ENCODE peak calls at places on chromosomes 16 and 17, in nine cellular contexts. One of them, this sample, is unnamed.

GRCh38 chr16:64428463-64428862 is 693.4 kb downstream of the CDH11 start:
- DNase-seq in upper lobe of right lung: no peak
- DNase-seq in iPS DF 6.9: no peak
- DNase-seq in IMR-90: peak
- DNase-seq in cardiac fibroblast: peak
- DNase-seq in neural progenitor cell: no peak
- DNase-seq in effector memory CD4-positive, alpha-beta T cell: no peak
- DNase-seq in mammary epithelial cell: peak
- DNase-seq in HL-60: no peak
- DNase-seq in this sample: no peak

GRCh38 chr16:23420011-23420410 is 33.0 kb downstream of the COG7 start:
- DNase-seq in upper lobe of right lung: no peak
- DNase-seq in iPS DF 6.9: no peak
- DNase-seq in IMR-90: peak
- DNase-seq in cardiac fibroblast: peak
- DNase-seq in neural progenitor cell: no peak
- DNase-seq in effector memory CD4-positive, alpha-beta T cell: no peak
- DNase-seq in mammary epithelial cell: no peak
- DNase-seq in HL-60: no peak
- DNase-seq in this sample: no peak

GRCh38 chr17:8939496-8940334 is 25.8 kb downstream of the PIK3R5 start:
- DNase-seq in upper lobe of right lung: no peak
- DNase-seq in iPS DF 6.9: no peak
- DNase-seq in IMR-90: no peak
- DNase-seq in cardiac fibroblast: no peak
- DNase-seq in neural progenitor cell: no peak
- DNase-seq in effector memory CD4-positive, alpha-beta T cell: no peak
- DNase-seq in mammary epithelial cell: no peak
- DNase-seq in HL-60: no peak
- DNase-seq in this sample: peak

GRCh38 chr17:28951991-28952975 is 965 bp upstream of the PHF12 start:
- DNase-seq in upper lobe of right lung: peak
- DNase-seq in iPS DF 6.9: peak
- DNase-seq in IMR-90: peak
- DNase-seq in cardiac fibroblast: peak
- DNase-seq in neural progenitor cell: peak
- DNase-seq in effector memory CD4-positive, alpha-beta T cell: peak
- DNase-seq in mammary epithelial cell: peak
- DNase-seq in HL-60: peak
- DNase-seq in this sample: peak

GRCh38 chr17:3529817-3530741 is 27.5 kb downstream of the TRPV3 start:
- DNase-seq in upper lobe of right lung: peak
- DNase-seq in iPS DF 6.9: no peak
- DNase-seq in IMR-90: no peak
- DNase-seq in cardiac fibroblast: peak
- DNase-seq in neural progenitor cell: peak
- DNase-seq in effector memory CD4-positive, alpha-beta T cell: no peak
- DNase-seq in mammary epithelial cell: no peak
- DNase-seq in HL-60: no peak
- DNase-seq in this sample: peak

GRCh38 chr16:49857423-49858181 is 1.7 kb upstream of the ZNF423 start:
- DNase-seq in upper lobe of right lung: peak
- DNase-seq in iPS DF 6.9: no peak
- DNase-seq in IMR-90: peak
- DNase-seq in cardiac fibroblast: peak
- DNase-seq in neural progenitor cell: peak
- DNase-seq in effector memory CD4-positive, alpha-beta T cell: peak
- DNase-seq in mammary epithelial cell: peak
- DNase-seq in HL-60: peak
- DNase-seq in this sample: peak

GRCh38 chr17:19248149-19248922 is 11.2 kb downstream of the EPN2 start:
- DNase-seq in upper lobe of right lung: no peak
- DNase-seq in iPS DF 6.9: no peak
- DNase-seq in IMR-90: no peak
- DNase-seq in cardiac fibroblast: no peak
- DNase-seq in neural progenitor cell: no peak
- DNase-seq in effector memory CD4-positive, alpha-beta T cell: no peak
- DNase-seq in mammary epithelial cell: peak
- DNase-seq in HL-60: no peak
- DNase-seq in this sample: no peak

GRCh38 chr17:73546770-73547345 is 97.4 kb downstream of the SDK2 start:
- DNase-seq in upper lobe of right lung: peak
- DNase-seq in iPS DF 6.9: peak
- DNase-seq in IMR-90: no peak
- DNase-seq in cardiac fibroblast: peak
- DNase-seq in neural progenitor cell: peak
- DNase-seq in effector memory CD4-positive, alpha-beta T cell: no peak
- DNase-seq in mammary epithelial cell: peak
- DNase-seq in HL-60: peak
- DNase-seq in this sample: peak

GRCh38 chr17:47694818-47695663 is 1.1 kb downstream of the TBKBP1 start:
- DNase-seq in upper lobe of right lung: peak
- DNase-seq in iPS DF 6.9: no peak
- DNase-seq in IMR-90: peak
- DNase-seq in cardiac fibroblast: peak
- DNase-seq in neural progenitor cell: peak
- DNase-seq in effector memory CD4-positive, alpha-beta T cell: no peak
- DNase-seq in mammary epithelial cell: no peak
- DNase-seq in HL-60: peak
- DNase-seq in this sample: peak

GRCh38 chr17:2386400-2387085 is 14.3 kb downstream of the MNT start:
- DNase-seq in upper lobe of right lung: no peak
- DNase-seq in iPS DF 6.9: no peak
- DNase-seq in IMR-90: no peak
- DNase-seq in cardiac fibroblast: no peak
- DNase-seq in neural progenitor cell: no peak
- DNase-seq in effector memory CD4-positive, alpha-beta T cell: no peak
- DNase-seq in mammary epithelial cell: no peak
- DNase-seq in HL-60: no peak
- DNase-seq in this sample: no peak

GRCh38 chr17:29043539-29044165 is 711 bp downstream of the PIPOX start:
- DNase-seq in upper lobe of right lung: no peak
- DNase-seq in iPS DF 6.9: no peak
- DNase-seq in IMR-90: no peak
- DNase-seq in cardiac fibroblast: no peak
- DNase-seq in neural progenitor cell: no peak
- DNase-seq in effector memory CD4-positive, alpha-beta T cell: no peak
- DNase-seq in mammary epithelial cell: no peak
- DNase-seq in HL-60: peak
- DNase-seq in this sample: no peak

GRCh38 chr17:74815671-74816370 is 39.7 kb upstream of the NAT9 start:
- DNase-seq in upper lobe of right lung: no peak
- DNase-seq in iPS DF 6.9: no peak
- DNase-seq in IMR-90: no peak
- DNase-seq in cardiac fibroblast: no peak
- DNase-seq in neural progenitor cell: peak
- DNase-seq in effector memory CD4-positive, alpha-beta T cell: no peak
- DNase-seq in mammary epithelial cell: no peak
- DNase-seq in HL-60: no peak
- DNase-seq in this sample: peak

GRCh38 chr17:65013613-65014391 is 42.7 kb downstream of the GNA13 start:
- DNase-seq in upper lobe of right lung: no peak
- DNase-seq in iPS DF 6.9: no peak
- DNase-seq in IMR-90: peak
- DNase-seq in cardiac fibroblast: peak
- DNase-seq in neural progenitor cell: no peak
- DNase-seq in effector memory CD4-positive, alpha-beta T cell: no peak
- DNase-seq in mammary epithelial cell: peak
- DNase-seq in HL-60: peak
- DNase-seq in this sample: no peak

GRCh38 chr17:41339571-41340169 is 11.0 kb downstream of the KRT33A start:
- DNase-seq in upper lobe of right lung: no peak
- DNase-seq in iPS DF 6.9: no peak
- DNase-seq in IMR-90: no peak
- DNase-seq in cardiac fibroblast: no peak
- DNase-seq in neural progenitor cell: no peak
- DNase-seq in effector memory CD4-positive, alpha-beta T cell: no peak
- DNase-seq in mammary epithelial cell: no peak
- DNase-seq in HL-60: no peak
- DNase-seq in this sample: no peak
- H3K4me3 ChIP-seq in upper lobe of right lung: no peak
- H3K4me3 ChIP-seq in iPS DF 6.9: no peak
- H3K4me3 ChIP-seq in IMR-90: no peak
- H3K4me3 ChIP-seq in cardiac fibroblast: no peak
- H3K4me3 ChIP-seq in neural progenitor cell: no peak
- H3K4me3 ChIP-seq in effector memory CD4-positive, alpha-beta T cell: no peak
- H3K4me3 ChIP-seq in mammary epithelial cell: no peak
- H3K4me3 ChIP-seq in HL-60: no peak
- H3K4me3 ChIP-seq in this sample: no peak

DNA sequence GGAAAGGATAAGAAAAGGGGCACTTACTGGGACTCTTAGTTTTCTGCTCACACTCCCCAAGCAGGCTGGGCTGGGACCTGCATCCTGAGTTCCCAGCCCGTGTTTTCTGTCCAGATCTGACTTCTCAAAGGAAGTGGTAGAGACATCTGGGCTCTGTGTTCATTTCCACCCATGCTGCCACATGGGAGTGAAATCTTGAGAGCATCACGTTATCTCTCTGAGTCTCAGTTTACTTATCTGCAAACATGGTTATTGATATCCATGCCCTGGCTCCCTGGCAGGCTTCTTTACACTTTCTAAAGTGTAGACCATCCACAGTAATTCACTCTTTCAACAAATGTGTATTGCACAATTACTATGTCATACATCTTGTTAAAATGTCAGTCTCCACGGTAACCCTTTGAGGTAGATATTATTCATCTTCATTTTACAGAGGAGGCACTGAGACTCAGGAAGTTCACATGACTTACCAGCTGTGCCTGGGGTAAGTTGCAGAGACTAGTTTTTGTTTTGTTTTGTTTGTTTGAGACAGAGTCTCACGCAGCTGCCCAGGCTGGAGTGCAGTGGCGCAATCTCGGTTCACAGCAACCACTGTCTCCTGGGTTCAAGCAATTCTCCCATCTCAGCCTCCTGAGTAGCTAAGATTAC is 3.4 kb downstream of the ZNF688 start:
- DNase-seq in upper lobe of right lung: no peak
- DNase-seq in iPS DF 6.9: no peak
- DNase-seq in IMR-90: peak
- DNase-seq in cardiac fibroblast: peak
- DNase-seq in neural progenitor cell: no peak
- DNase-seq in effector memory CD4-positive, alpha-beta T cell: no peak
- DNase-seq in mammary epithelial cell: peak
- DNase-seq in HL-60: peak
- DNase-seq in this sample: no peak
- H3K4me3 ChIP-seq in upper lobe of right lung: no peak
- H3K4me3 ChIP-seq in iPS DF 6.9: no peak
- H3K4me3 ChIP-seq in IMR-90: no peak
- H3K4me3 ChIP-seq in cardiac fibroblast: no peak
- H3K4me3 ChIP-seq in neural progenitor cell: no peak
- H3K4me3 ChIP-seq in effector memory CD4-positive, alpha-beta T cell: no peak
- H3K4me3 ChIP-seq in mammary epithelial cell: no peak
- H3K4me3 ChIP-seq in HL-60: no peak
- H3K4me3 ChIP-seq in this sample: no peak

DNA sequence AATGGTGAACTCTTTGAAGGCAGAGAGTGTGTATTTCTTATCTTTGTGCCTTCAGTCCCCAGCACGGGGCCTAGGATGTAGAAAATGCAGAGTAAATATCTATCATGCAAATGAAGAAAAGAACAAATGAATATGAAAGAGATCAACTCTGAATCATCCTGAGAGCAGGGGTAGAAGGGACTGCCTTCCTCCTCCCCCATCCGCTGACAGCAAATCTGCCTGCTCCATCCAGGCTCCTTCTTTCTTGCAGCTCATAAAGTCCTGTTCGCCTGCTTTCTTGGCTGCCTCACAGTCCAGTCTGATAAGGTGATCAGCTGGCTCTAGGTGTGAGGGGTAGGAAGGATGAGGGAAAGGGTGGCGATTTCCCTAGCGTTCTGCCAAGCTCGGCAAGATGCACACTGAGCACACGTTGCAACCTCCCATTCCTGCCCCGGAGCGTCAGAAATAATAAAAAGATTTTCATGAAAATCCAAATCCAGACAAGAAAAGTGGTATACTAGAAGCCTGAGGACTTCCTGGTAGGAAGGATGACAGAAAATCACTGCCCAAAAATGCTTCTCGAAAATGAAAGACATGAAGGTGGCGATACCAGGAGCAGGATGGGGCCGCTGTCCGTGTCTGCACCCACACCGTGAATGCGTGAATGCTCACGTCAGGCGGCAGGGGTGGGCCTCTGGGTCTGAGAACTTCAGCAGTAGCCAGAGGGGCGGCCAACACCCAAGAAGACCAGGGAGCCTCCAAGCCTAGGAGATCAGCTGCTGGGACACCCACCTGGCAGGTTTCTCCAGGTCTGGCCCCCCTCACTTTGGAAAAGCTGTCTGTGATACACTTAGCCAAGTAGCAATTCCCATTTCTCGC is 67.1 kb downstream of the VPS53 start:
- DNase-seq in upper lobe of right lung: no peak
- DNase-seq in iPS DF 6.9: no peak
- DNase-seq in IMR-90: no peak
- DNase-seq in cardiac fibroblast: no peak
- DNase-seq in neural progenitor cell: no peak
- DNase-seq in effector memory CD4-positive, alpha-beta T cell: no peak
- DNase-seq in mammary epithelial cell: no peak
- DNase-seq in HL-60: no peak
- DNase-seq in this sample: no peak
- H3K4me3 ChIP-seq in upper lobe of right lung: no peak
- H3K4me3 ChIP-seq in iPS DF 6.9: no peak
- H3K4me3 ChIP-seq in IMR-90: no peak
- H3K4me3 ChIP-seq in cardiac fibroblast: no peak
- H3K4me3 ChIP-seq in neural progenitor cell: no peak
- H3K4me3 ChIP-seq in effector memory CD4-positive, alpha-beta T cell: no peak
- H3K4me3 ChIP-seq in mammary epithelial cell: no peak
- H3K4me3 ChIP-seq in HL-60: no peak
- H3K4me3 ChIP-seq in this sample: no peak

GRCh38 chr16:78126662-78127061 is 27.2 kb downstream of the WWOX start:
- DNase-seq in upper lobe of right lung: no peak
- DNase-seq in iPS DF 6.9: no peak
- DNase-seq in IMR-90: no peak
- DNase-seq in cardiac fibroblast: no peak
- DNase-seq in neural progenitor cell: no peak
- DNase-seq in effector memory CD4-positive, alpha-beta T cell: no peak
- DNase-seq in mammary epithelial cell: no peak
- DNase-seq in HL-60: no peak
- DNase-seq in this sample: no peak
- H3K4me3 ChIP-seq in upper lobe of right lung: no peak
- H3K4me3 ChIP-seq in iPS DF 6.9: no peak
- H3K4me3 ChIP-seq in IMR-90: no peak
- H3K4me3 ChIP-seq in cardiac fibroblast: no peak
- H3K4me3 ChIP-seq in neural progenitor cell: no peak
- H3K4me3 ChIP-seq in effector memory CD4-positive, alpha-beta T cell: no peak
- H3K4me3 ChIP-seq in mammary epithelial cell: no peak
- H3K4me3 ChIP-seq in HL-60: no peak
- H3K4me3 ChIP-seq in this sample: no peak

GRCh38 chr16:85578599-85578948 is 34.5 kb upstream of the GSE1 start:
- DNase-seq in upper lobe of right lung: no peak
- DNase-seq in iPS DF 6.9: no peak
- DNase-seq in IMR-90: no peak
- DNase-seq in cardiac fibroblast: no peak
- DNase-seq in neural progenitor cell: peak
- DNase-seq in effector memory CD4-positive, alpha-beta T cell: no peak
- DNase-seq in mammary epithelial cell: no peak
- DNase-seq in HL-60: no peak
- DNase-seq in this sample: peak
- H3K4me3 ChIP-seq in upper lobe of right lung: no peak
- H3K4me3 ChIP-seq in iPS DF 6.9: no peak
- H3K4me3 ChIP-seq in IMR-90: no peak
- H3K4me3 ChIP-seq in cardiac fibroblast: no peak
- H3K4me3 ChIP-seq in neural progenitor cell: no peak
- H3K4me3 ChIP-seq in effector memory CD4-positive, alpha-beta T cell: no peak
- H3K4me3 ChIP-seq in mammary epithelial cell: no peak
- H3K4me3 ChIP-seq in HL-60: no peak
- H3K4me3 ChIP-seq in this sample: no peak

This sample was measured in H7.